ENCODE peak calls at places on chromosomes 7 and 10, in ten cellular contexts. One of them, this sample, is unnamed.

GRCh38 chr7:41808541-41808940 is 105.7 kb upstream of the INHBA start:
- DNase-seq in left cardiac atrium: no peak
- DNase-seq in cardiac muscle cell: no peak
- DNase-seq in neural crest cell: no peak
- DNase-seq in aorta: no peak
- DNase-seq in stimulated activated CD8-positive, alpha-beta memory T cell treated with anti-CD3 and anti-CD28 coated beads, Interleukin-15, amount 100 ng/mL, for 4 hours: no peak
- DNase-seq in cardiac septum: no peak
- DNase-seq in amygdala: no peak
- DNase-seq in LHCN-M2: no peak
- DNase-seq in putamen: no peak
- DNase-seq in this sample: no peak

GRCh38 chr7:2032876-2033407 is 199.8 kb downstream of the MAD1L1 start:
- DNase-seq in neural crest cell: no peak
- DNase-seq in cardiac muscle cell: no peak
- DNase-seq in aorta: peak
- DNase-seq in amygdala: no peak
- DNase-seq in cardiac septum: peak
- DNase-seq in putamen: no peak
- DNase-seq in LHCN-M2: no peak
- DNase-seq in stimulated activated CD8-positive, alpha-beta memory T cell treated with anti-CD3 and anti-CD28 coated beads, Interleukin-15, amount 100 ng/mL, for 4 hours: no peak
- DNase-seq in left cardiac atrium: peak
- DNase-seq in this sample: peak

GRCh38 chr7:119037941-119038340 is 813.4 kb downstream of the ANKRD7 start:
- DNase-seq in amygdala: no peak
- DNase-seq in cardiac muscle cell: no peak
- DNase-seq in LHCN-M2: no peak
- DNase-seq in left cardiac atrium: no peak
- DNase-seq in putamen: no peak
- DNase-seq in stimulated activated CD8-positive, alpha-beta memory T cell treated with anti-CD3 and anti-CD28 coated beads, Interleukin-15, amount 100 ng/mL, for 4 hours: no peak
- DNase-seq in neural crest cell: no peak
- DNase-seq in aorta: no peak
- DNase-seq in cardiac septum: no peak
- DNase-seq in this sample: no peak

GRCh38 chr10:49627644-49628247 is 13.9 kb downstream of the CHAT start:
- DNase-seq in LHCN-M2: no peak
- DNase-seq in cardiac muscle cell: no peak
- DNase-seq in aorta: peak
- DNase-seq in left cardiac atrium: no peak
- DNase-seq in neural crest cell: no peak
- DNase-seq in cardiac septum: peak
- DNase-seq in putamen: no peak
- DNase-seq in amygdala: no peak
- DNase-seq in stimulated activated CD8-positive, alpha-beta memory T cell treated with anti-CD3 and anti-CD28 coated beads, Interleukin-15, amount 100 ng/mL, for 4 hours: no peak
- DNase-seq in this sample: peak

GRCh38 chr10:83917519-83918506 is 221.5 kb upstream of the GHITM start:
- DNase-seq in aorta: no peak
- DNase-seq in left cardiac atrium: peak
- DNase-seq in amygdala: no peak
- DNase-seq in cardiac septum: no peak
- DNase-seq in stimulated activated CD8-positive, alpha-beta memory T cell treated with anti-CD3 and anti-CD28 coated beads, Interleukin-15, amount 100 ng/mL, for 4 hours: no peak
- DNase-seq in putamen: peak
- DNase-seq in cardiac muscle cell: peak
- DNase-seq in LHCN-M2: no peak
- DNase-seq in neural crest cell: peak
- DNase-seq in this sample: no peak

GRCh38 chr7:157253850-157254249 is 83.0 kb upstream of the DNAJB6 start:
- DNase-seq in stimulated activated CD8-positive, alpha-beta memory T cell treated with anti-CD3 and anti-CD28 coated beads, Interleukin-15, amount 100 ng/mL, for 4 hours: no peak
- DNase-seq in neural crest cell: no peak
- DNase-seq in aorta: peak
- DNase-seq in cardiac septum: no peak
- DNase-seq in cardiac muscle cell: no peak
- DNase-seq in LHCN-M2: no peak
- DNase-seq in putamen: peak
- DNase-seq in amygdala: peak
- DNase-seq in left cardiac atrium: peak
- DNase-seq in this sample: no peak

GRCh38 chr7:32583791-32584190 is 88.5 kb downstream of the AVL9 start:
- DNase-seq in neural crest cell: no peak
- DNase-seq in amygdala: no peak
- DNase-seq in stimulated activated CD8-positive, alpha-beta memory T cell treated with anti-CD3 and anti-CD28 coated beads, Interleukin-15, amount 100 ng/mL, for 4 hours: no peak
- DNase-seq in cardiac septum: no peak
- DNase-seq in left cardiac atrium: no peak
- DNase-seq in putamen: no peak
- DNase-seq in aorta: no peak
- DNase-seq in cardiac muscle cell: no peak
- DNase-seq in LHCN-M2: peak
- DNase-seq in this sample: no peak

GRCh38 chr7:63925626-63926460 is 72.8 kb upstream of the ZNF722 start:
- DNase-seq in left cardiac atrium: peak
- DNase-seq in amygdala: peak
- DNase-seq in cardiac muscle cell: no peak
- DNase-seq in aorta: peak
- DNase-seq in putamen: peak
- DNase-seq in stimulated activated CD8-positive, alpha-beta memory T cell treated with anti-CD3 and anti-CD28 coated beads, Interleukin-15, amount 100 ng/mL, for 4 hours: peak
- DNase-seq in cardiac septum: peak
- DNase-seq in LHCN-M2: no peak
- DNase-seq in neural crest cell: no peak
- DNase-seq in this sample: no peak

GRCh38 chr7:157702311-157703023 is 365.7 kb downstream of the DNAJB6 start:
- DNase-seq in LHCN-M2: no peak
- DNase-seq in aorta: peak
- DNase-seq in left cardiac atrium: no peak
- DNase-seq in cardiac muscle cell: no peak
- DNase-seq in cardiac septum: peak
- DNase-seq in putamen: no peak
- DNase-seq in stimulated activated CD8-positive, alpha-beta memory T cell treated with anti-CD3 and anti-CD28 coated beads, Interleukin-15, amount 100 ng/mL, for 4 hours: no peak
- DNase-seq in amygdala: no peak
- DNase-seq in neural crest cell: no peak
- DNase-seq in this sample: peak

GRCh38 chr10:124045794-124046355 is 47.5 kb downstream of the CHST15 start:
- DNase-seq in stimulated activated CD8-positive, alpha-beta memory T cell treated with anti-CD3 and anti-CD28 coated beads, Interleukin-15, amount 100 ng/mL, for 4 hours: no peak
- DNase-seq in LHCN-M2: no peak
- DNase-seq in aorta: peak
- DNase-seq in cardiac septum: no peak
- DNase-seq in left cardiac atrium: no peak
- DNase-seq in amygdala: no peak
- DNase-seq in neural crest cell: no peak
- DNase-seq in cardiac muscle cell: no peak
- DNase-seq in putamen: no peak
- DNase-seq in this sample: no peak

GRCh38 chr10:36943534-36943933 is 181.9 kb upstream of the ANKRD30A start:
- DNase-seq in left cardiac atrium: no peak
- DNase-seq in cardiac muscle cell: no peak
- DNase-seq in cardiac septum: no peak
- DNase-seq in aorta: no peak
- DNase-seq in neural crest cell: no peak
- DNase-seq in amygdala: no peak
- DNase-seq in stimulated activated CD8-positive, alpha-beta memory T cell treated with anti-CD3 and anti-CD28 coated beads, Interleukin-15, amount 100 ng/mL, for 4 hours: no peak
- DNase-seq in putamen: no peak
- DNase-seq in LHCN-M2: no peak
- DNase-seq in this sample: no peak

GRCh38 chr7:3013975-3014792 is 29.5 kb downstream of the CARD11 start:
- DNase-seq in putamen: no peak
- DNase-seq in cardiac muscle cell: no peak
- DNase-seq in neural crest cell: no peak
- DNase-seq in stimulated activated CD8-positive, alpha-beta memory T cell treated with anti-CD3 and anti-CD28 coated beads, Interleukin-15, amount 100 ng/mL, for 4 hours: no peak
- DNase-seq in left cardiac atrium: no peak
- DNase-seq in cardiac septum: peak
- DNase-seq in aorta: peak
- DNase-seq in amygdala: no peak
- DNase-seq in LHCN-M2: no peak
- DNase-seq in this sample: no peak

GRCh38 chr7:142795339-142795863 is 24.6 kb downstream of the PRSS2 start:
- DNase-seq in cardiac muscle cell: no peak
- DNase-seq in cardiac septum: peak
- DNase-seq in stimulated activated CD8-positive, alpha-beta memory T cell treated with anti-CD3 and anti-CD28 coated beads, Interleukin-15, amount 100 ng/mL, for 4 hours: peak
- DNase-seq in neural crest cell: no peak
- DNase-seq in left cardiac atrium: no peak
- DNase-seq in amygdala: no peak
- DNase-seq in aorta: no peak
- DNase-seq in putamen: no peak
- DNase-seq in LHCN-M2: no peak
- DNase-seq in this sample: peak

GRCh38 chr7:33243319-33243881 is 114.0 kb downstream of the BBS9 start:
- DNase-seq in left cardiac atrium: no peak
- DNase-seq in cardiac septum: no peak
- DNase-seq in amygdala: no peak
- DNase-seq in LHCN-M2: peak
- DNase-seq in putamen: peak
- DNase-seq in stimulated activated CD8-positive, alpha-beta memory T cell treated with anti-CD3 and anti-CD28 coated beads, Interleukin-15, amount 100 ng/mL, for 4 hours: no peak
- DNase-seq in aorta: no peak
- DNase-seq in cardiac muscle cell: peak
- DNase-seq in neural crest cell: no peak
- DNase-seq in this sample: no peak

GRCh38 chr7:38846280-38846679 is 62.7 kb downstream of the VPS41 start:
- DNase-seq in stimulated activated CD8-positive, alpha-beta memory T cell treated with anti-CD3 and anti-CD28 coated beads, Interleukin-15, amount 100 ng/mL, for 4 hours: no peak
- DNase-seq in cardiac muscle cell: no peak
- DNase-seq in left cardiac atrium: no peak
- DNase-seq in aorta: no peak
- DNase-seq in putamen: no peak
- DNase-seq in cardiac septum: no peak
- DNase-seq in neural crest cell: no peak
- DNase-seq in LHCN-M2: peak
- DNase-seq in amygdala: no peak
- DNase-seq in this sample: no peak

GRCh38 chr10:61024801-61025201 is 80.8 kb upstream of the RHOBTB1 start:
- DNase-seq in neural crest cell: peak
- DNase-seq in cardiac muscle cell: peak
- DNase-seq in left cardiac atrium: no peak
- DNase-seq in LHCN-M2: peak
- DNase-seq in aorta: no peak
- DNase-seq in amygdala: peak
- DNase-seq in putamen: peak
- DNase-seq in stimulated activated CD8-positive, alpha-beta memory T cell treated with anti-CD3 and anti-CD28 coated beads, Interleukin-15, amount 100 ng/mL, for 4 hours: no peak
- DNase-seq in cardiac septum: no peak
- DNase-seq in this sample: no peak

GRCh38 chr7:40329601-40330153 is 194.9 kb downstream of the SUGCT start:
- DNase-seq in cardiac muscle cell: peak
- DNase-seq in LHCN-M2: peak
- DNase-seq in cardiac septum: no peak
- DNase-seq in aorta: no peak
- DNase-seq in left cardiac atrium: no peak
- DNase-seq in neural crest cell: no peak
- DNase-seq in stimulated activated CD8-positive, alpha-beta memory T cell treated with anti-CD3 and anti-CD28 coated beads, Interleukin-15, amount 100 ng/mL, for 4 hours: no peak
- DNase-seq in putamen: peak
- DNase-seq in amygdala: no peak
- DNase-seq in this sample: no peak

GRCh38 chr10:93481931-93482834 is at the start of gene MYOF:
- DNase-seq in left cardiac atrium: peak
- DNase-seq in aorta: no peak
- DNase-seq in putamen: peak
- DNase-seq in neural crest cell: no peak
- DNase-seq in cardiac septum: no peak
- DNase-seq in amygdala: no peak
- DNase-seq in LHCN-M2: peak
- DNase-seq in cardiac muscle cell: peak
- DNase-seq in stimulated activated CD8-positive, alpha-beta memory T cell treated with anti-CD3 and anti-CD28 coated beads, Interleukin-15, amount 100 ng/mL, for 4 hours: no peak
- DNase-seq in this sample: no peak

GRCh38 chr10:59648711-59649201 is 60.9 kb downstream of the SLC16A9 start:
- DNase-seq in putamen: peak
- DNase-seq in cardiac muscle cell: peak
- DNase-seq in stimulated activated CD8-positive, alpha-beta memory T cell treated with anti-CD3 and anti-CD28 coated beads, Interleukin-15, amount 100 ng/mL, for 4 hours: no peak
- DNase-seq in amygdala: no peak
- DNase-seq in LHCN-M2: peak
- DNase-seq in left cardiac atrium: no peak
- DNase-seq in cardiac septum: no peak
- DNase-seq in neural crest cell: no peak
- DNase-seq in aorta: no peak
- DNase-seq in this sample: no peak

GRCh38 chr7:47807126-47807525 is 141.1 kb downstream of the PKD1L1 start:
- DNase-seq in LHCN-M2: no peak
- DNase-seq in neural crest cell: no peak
- DNase-seq in stimulated activated CD8-positive, alpha-beta memory T cell treated with anti-CD3 and anti-CD28 coated beads, Interleukin-15, amount 100 ng/mL, for 4 hours: no peak
- DNase-seq in aorta: no peak
- DNase-seq in cardiac septum: no peak
- DNase-seq in cardiac muscle cell: no peak
- DNase-seq in putamen: no peak
- DNase-seq in left cardiac atrium: no peak
- DNase-seq in amygdala: no peak
- DNase-seq in this sample: no peak

GRCh38 chr7:116592445-116592844 is 67.6 kb downstream of the CAV1 start:
- DNase-seq in cardiac septum: no peak
- DNase-seq in putamen: no peak
- DNase-seq in left cardiac atrium: peak
- DNase-seq in amygdala: no peak
- DNase-seq in stimulated activated CD8-positive, alpha-beta memory T cell treated with anti-CD3 and anti-CD28 coated beads, Interleukin-15, amount 100 ng/mL, for 4 hours: no peak
- DNase-seq in aorta: no peak
- DNase-seq in LHCN-M2: no peak
- DNase-seq in cardiac muscle cell: no peak
- DNase-seq in neural crest cell: no peak
- DNase-seq in this sample: no peak

GRCh38 chr10:46175311-46175710 is 111.5 kb upstream of the ANTXRL start:
- DNase-seq in left cardiac atrium: no peak
- DNase-seq in cardiac muscle cell: no peak
- DNase-seq in neural crest cell: no peak
- DNase-seq in LHCN-M2: no peak
- DNase-seq in aorta: no peak
- DNase-seq in amygdala: no peak
- DNase-seq in stimulated activated CD8-positive, alpha-beta memory T cell treated with anti-CD3 and anti-CD28 coated beads, Interleukin-15, amount 100 ng/mL, for 4 hours: no peak
- DNase-seq in putamen: no peak
- DNase-seq in cardiac septum: no peak
- DNase-seq in this sample: no peak

GRCh38 chr7:50976064-50976463 is 193.4 kb upstream of the GRB10 start:
- DNase-seq in cardiac septum: no peak
- DNase-seq in putamen: no peak
- DNase-seq in stimulated activated CD8-positive, alpha-beta memory T cell treated with anti-CD3 and anti-CD28 coated beads, Interleukin-15, amount 100 ng/mL, for 4 hours: no peak
- DNase-seq in neural crest cell: no peak
- DNase-seq in aorta: no peak
- DNase-seq in amygdala: no peak
- DNase-seq in left cardiac atrium: no peak
- DNase-seq in cardiac muscle cell: no peak
- DNase-seq in LHCN-M2: no peak
- DNase-seq in this sample: no peak

GRCh38 chr10:73625004-73625883 is 16.0 kb downstream of the MYOZ1 start:
- DNase-seq in LHCN-M2: peak
- DNase-seq in cardiac septum: no peak
- DNase-seq in left cardiac atrium: peak
- DNase-seq in putamen: no peak
- DNase-seq in amygdala: no peak
- DNase-seq in aorta: peak
- DNase-seq in cardiac muscle cell: peak
- DNase-seq in stimulated activated CD8-positive, alpha-beta memory T cell treated with anti-CD3 and anti-CD28 coated beads, Interleukin-15, amount 100 ng/mL, for 4 hours: no peak
- DNase-seq in neural crest cell: peak
- DNase-seq in this sample: no peak